ENCODE peak calls at places on chromosomes 11 and 22, in nine cellular contexts. G, Y, R, P, J, I, T, Q and F are unnamed samples.

GRCh38 chr11:78605296-78605695 is 30.6 kb upstream of the NARS2 start:
- DNase-seq in G (no peak), Y (no peak), R (no peak), P (no peak), J (no peak), I (no peak), T (no peak), Q (no peak), F (no peak)

GRCh38 chr11:15816270-15816871 is 540.0 kb downstream of the SOX6 start:
- DNase-seq in G (no peak), Y (peak; percentile 56), R (peak; percentile 46), P (no peak), J (no peak), I (peak; percentile 87), T (no peak), Q (peak; percentile 25), F (no peak)

GRCh38 chr11:45847908-45848316 is 637 bp downstream of the CRY2 start:
- DNase-seq in G (peak; percentile 41), Y (peak; percentile 25), R (peak; percentile 45), P (peak; percentile 36), J (peak; percentile 74), I (no peak), T (peak; percentile 25), Q (peak; percentile 72), F (peak; percentile 19)

GRCh38 chr11:64340671-64341335 is 799 bp downstream of the CCDC88B start:
- DNase-seq in G (peak; percentile 70), Y (no peak), R (no peak), P (peak; percentile 61), J (peak; percentile 86), I (no peak), T (no peak), Q (peak; percentile 59), F (no peak)

GRCh38 chr11:35486446-35486845 is 39.0 kb downstream of the PAMR1 start:
- DNase-seq in G (no peak), Y (no peak), R (peak; percentile 26), P (no peak), J (no peak), I (no peak), T (no peak), Q (no peak), F (no peak)

GRCh38 chr11:2518112-2518982 is 73.5 kb downstream of the KCNQ1 start:
- DNase-seq in G (peak; percentile 10), Y (no peak), R (no peak), P (peak; percentile 5), J (peak; percentile 51), I (no peak), T (no peak), Q (no peak), F (no peak)

GRCh38 chr22:33537059-33537458 is 383.2 kb downstream of the LARGE1 start:
- DNase-seq in G (no peak), Y (no peak), R (no peak), P (no peak), J (no peak), I (no peak), T (no peak), Q (no peak), F (no peak)

GRCh38 chr11:1598816-1599215 is 722 bp upstream of the KRTAP5-2 start:
- DNase-seq in G (no peak), Y (no peak), R (peak; percentile 9), P (no peak), J (no peak), I (no peak), T (no peak), Q (no peak), F (no peak)

GRCh38 chr11:61917357-61918109 is at the start of gene RAB3IL1:
- DNase-seq in G (peak; percentile 75), Y (no peak), R (peak; percentile 17), P (peak; percentile 79), J (peak; percentile 77), I (no peak), T (no peak), Q (peak; percentile 53), F (no peak)

GRCh38 chr22:20868225-20868944 is 9.6 kb downstream of the SNAP29 start:
- DNase-seq in G (no peak), Y (no peak), R (no peak), P (no peak), J (no peak), I (no peak), T (no peak), Q (no peak), F (no peak)

GRCh38 chr22:22371031-22371541 is 126.5 kb downstream of the VPREB1 start:
- DNase-seq in G (no peak), Y (no peak), R (peak; percentile 40), P (peak; percentile 38), J (no peak), I (no peak), T (no peak), Q (peak; percentile 31), F (no peak)

GRCh38 chr11:113488931-113489351 is 13.7 kb upstream of the DRD2 start:
- DNase-seq in G (no peak), Y (no peak), R (no peak), P (no peak), J (no peak), I (no peak), T (peak; percentile 25), Q (no peak), F (peak; percentile 82)

GRCh38 chr11:59154585-59154984 is 11.9 kb downstream of the FAM111A start:
- DNase-seq in G (no peak), Y (no peak), R (no peak), P (no peak), J (no peak), I (no peak), T (no peak), Q (no peak), F (no peak)